ENCODE peak calls at places on chromosomes 3 and 15, in six cellular contexts. I is HepG2, M is GM12878, T is H1, N is HCT116, P is K562. R is an unnamed sample.

GRCh38 chr3:193589129-193589528 is 3.9 kb upstream of the OPA1 start:
- DNase-seq in N (no peak), M (no peak), T (no peak), P (no peak), I (no peak), R (no peak)

GRCh38 chr3:64687381-64687780 is 419 bp downstream of the ADAMTS9 start:
- DNase-seq in P (no peak), T (peak; percentile 81), I (no peak), N (no peak), M (no peak), R (no peak)

GRCh38 chr3:120039642-120040610 is 54.3 kb downstream of the GSK3B start:
- DNase-seq in I (no peak), M (no peak), P (peak; percentile 8), T (peak; percentile 72), N (peak; percentile 3), R (peak; percentile 13)

GRCh38 chr15:85583404-85584390 is 203.3 kb downstream of the AKAP13 start:
- DNase-seq in N (peak; percentile 36), I (no peak), P (no peak), M (peak; percentile 93), T (no peak), R (no peak)

GRCh38 chr3:21326704-21327103 is 424.3 kb downstream of the ZNF385D start:
- DNase-seq in I (no peak), N (no peak), M (no peak), P (no peak), T (no peak), R (no peak)

GRCh38 chr3:172673210-172673679 is 37.6 kb downstream of the NCEH1 start:
- DNase-seq in N (peak; percentile 66), P (peak; percentile 85), I (peak; percentile 68), M (no peak), T (peak; percentile 78), R (peak; percentile 57)

GRCh38 chr3:98702166-98702565 is 61.0 kb upstream of the ST3GAL6 start:
- DNase-seq in I (no peak), M (no peak), T (no peak), N (no peak), P (no peak), R (no peak)

GRCh38 chr3:126907557-126907956 is 75.4 kb upstream of the PLXNA1 start:
- DNase-seq in P (no peak), N (no peak), I (no peak), T (no peak), M (no peak), R (no peak)

GRCh38 chr3:149646181-149646766 is 11.6 kb downstream of the WWTR1 start:
- DNase-seq in T (no peak), N (peak; percentile 47), P (peak; percentile 29), I (no peak), M (no peak), R (no peak)

GRCh38 chr3:106120334-106120733 is 251.5 kb upstream of the CBLB start:
- DNase-seq in M (no peak), N (no peak), I (no peak), T (no peak), P (no peak), R (no peak)

GRCh38 chr3:106116733-106117489 is 248.1 kb upstream of the CBLB start:
- DNase-seq in M (no peak), P (no peak), T (no peak), N (no peak), I (no peak), R (no peak)

GRCh38 chr3:106117490-106117858 is 248.7 kb upstream of the CBLB start:
- DNase-seq in M (no peak), N (peak; percentile 12), P (peak; percentile 40), T (no peak), I (no peak), R (no peak)

GRCh38 chr3:106121491-106122289 is 252.9 kb upstream of the CBLB start:
- DNase-seq in P (no peak), M (no peak), I (no peak), N (no peak), T (no peak), R (no peak)

GRCh38 chr3:106119691-106120090 is 250.9 kb upstream of the CBLB start:
- DNase-seq in T (no peak), M (no peak), P (no peak), N (no peak), I (no peak), R (no peak)
- TF ChIP-seq ZNF274 in T (no peak), M (no peak), P (no peak), N (no peak), I (no peak), R (no peak)

GRCh38 chr3:73609655-73610054 is 15.1 kb downstream of the PDZRN3 start:
- DNase-seq in I (no peak), P (no peak), N (no peak), M (no peak), T (no peak), R (no peak)
- H3K4me1 ChIP-seq in I (peaks cover 9% of the 10 kb centered on the region), P (no peaks in the 10 kb centered on the region), N (no peaks in the 10 kb centered on the region), M (no peaks in the 10 kb centered on the region), T (peaks cover under 1% of the 10 kb centered on the region), R (no peaks in the 10 kb centered on the region)

DNA sequence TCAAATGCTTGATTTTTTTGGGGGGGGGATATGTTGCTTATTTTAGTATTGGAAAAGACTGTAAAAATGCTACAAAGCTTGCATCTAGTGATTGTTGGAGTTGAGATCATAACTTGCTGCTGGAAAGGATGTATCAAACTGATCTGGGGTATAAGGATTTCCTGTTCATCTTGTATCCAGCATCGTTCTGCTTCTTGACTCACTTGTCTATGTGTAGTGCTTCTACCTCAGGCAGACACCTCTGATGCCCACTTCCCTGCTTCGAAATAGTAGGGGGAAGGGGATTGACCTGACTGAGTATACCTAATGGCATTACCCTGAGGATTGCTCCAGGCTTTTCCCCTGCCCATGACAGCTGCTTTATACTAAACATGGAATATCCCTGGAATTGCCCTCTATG is 42.7 kb downstream of the STT3B start:
- DNase-seq in T (no peak), N (no peak), P (no peak), M (no peak), I (no peak), R (no peak)
- TF ChIP-seq ZNF274 in T (no peak), N (no peak), P (no peak), M (no peak), I (no peak), R (no peak)

GRCh38 chr3:130905551-130905950 is 11.7 kb downstream of the ATP2C1 start:
- DNase-seq in P (no peak), T (no peak), I (no peak), N (no peak), M (no peak), R (no peak)

GRCh38 chr3:130901463-130902204 is 7.8 kb downstream of the ATP2C1 start:
- DNase-seq in I (no peak), P (no peak), T (no peak), M (no peak), N (no peak), R (no peak)

GRCh38 chr3:130897316-130897715 is 3.4 kb downstream of the ATP2C1 start:
- DNase-seq in M (no peak), I (no peak), T (no peak), N (no peak), P (no peak), R (no peak)

GRCh38 chr3:130903412-130903908 is 9.6 kb downstream of the ATP2C1 start:
- DNase-seq in M (no peak), T (no peak), N (no peak), I (no peak), P (no peak), R (no peak)

GRCh38 chr3:130900959-130901358 is 7.1 kb downstream of the ATP2C1 start:
- DNase-seq in M (no peak), P (no peak), T (no peak), I (peak; percentile 3), N (no peak), R (no peak)
- H3K4me1 ChIP-seq in M (peaks cover 30% of the 10 kb centered on the region), P (no peaks in the 10 kb centered on the region), T (peaks cover 5% of the 10 kb centered on the region), I (peaks cover 36% of the 10 kb centered on the region), N (no peaks in the 10 kb centered on the region), R (no peaks in the 10 kb centered on the region)

GRCh38 chr15:99426431-99427105 is 139.2 kb upstream of the MEF2A start:
- DNase-seq in M (no peak), P (no peak), N (no peak), T (no peak), I (no peak), R (no peak)
- TF ChIP-seq ZNF274 in M (no peak), P (no peak), N (no peak), T (no peak), I (no peak), R (no peak)

DNA sequence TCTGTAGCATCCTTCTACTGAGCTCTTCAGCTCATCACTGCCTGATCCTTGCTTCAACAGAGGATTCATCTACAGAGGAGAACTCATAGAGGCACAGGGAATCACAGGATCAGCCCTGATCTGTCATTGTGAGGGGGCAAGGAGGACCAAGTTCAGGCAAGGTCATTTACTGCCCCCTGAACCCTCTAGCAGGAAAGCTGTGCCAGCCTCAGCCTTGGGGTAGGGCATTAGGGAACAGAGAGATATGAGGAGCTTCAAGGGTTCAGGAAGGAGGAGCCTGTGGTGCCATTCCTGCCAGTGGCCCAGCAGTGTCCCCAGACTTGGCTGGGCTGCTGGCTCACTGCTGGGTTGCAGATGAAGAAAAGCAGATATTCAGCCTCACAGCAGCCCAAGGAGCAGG is 8.2 kb downstream of the CHST14 start:
- DNase-seq in T (no peak), M (no peak), N (no peak), P (no peak), I (no peak), R (no peak)
- H3K4me1 ChIP-seq in T (no peaks in the 10 kb centered on the region), M (no peaks in the 10 kb centered on the region), N (peaks cover 8% of the 10 kb centered on the region), P (peaks cover 3% of the 10 kb centered on the region), I (peaks cover 16% of the 10 kb centered on the region), R (no peaks in the 10 kb centered on the region)

GRCh38 chr15:78437762-78438594 is at the start of gene IREB2:
- DNase-seq in M (peak; percentile 94), I (peak; percentile 96), T (peak; percentile 99), P (peak; percentile 99), N (peak; percentile 97), R (peak; percentile 98)
- TF ChIP-seq ZNF274 in M (no peak), I (no peak), T (no peak), P (no peak), N (no peak), R (no peak)

DNA sequence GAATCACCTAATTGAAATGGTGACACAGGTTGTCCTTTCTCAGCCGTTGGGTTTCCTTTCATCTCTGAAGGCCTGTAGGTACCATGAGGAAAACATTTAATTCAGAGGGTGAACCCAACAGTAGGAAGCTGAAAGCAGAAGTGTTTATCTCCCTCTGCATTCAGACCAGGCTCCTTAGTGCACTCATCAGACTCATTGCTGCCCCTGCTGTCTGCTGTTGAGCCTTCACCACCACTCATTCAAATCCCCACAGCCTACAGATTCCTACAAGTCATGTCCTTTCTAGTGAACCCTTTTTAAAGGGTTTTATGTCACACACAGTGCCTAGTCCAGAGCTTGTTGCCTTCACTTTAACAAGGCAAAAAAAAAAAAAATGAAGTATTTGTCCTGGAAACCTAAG is 13.4 kb downstream of the WDR48 start:
- DNase-seq in M (no peak), N (peak; percentile 12), P (peak; percentile 73), I (peak; percentile 29), T (no peak), R (peak; percentile 35)
- H3K4me1 ChIP-seq in M (no peaks in the 10 kb centered on the region), N (no peaks in the 10 kb centered on the region), P (no peaks in the 10 kb centered on the region), I (peaks cover 12% of the 10 kb centered on the region), T (no peaks in the 10 kb centered on the region), R (no peaks in the 10 kb centered on the region)

R was measured in NT2/D1.